ENCODE peak calls at places on chromosome 7, in six cellular contexts. Q is SK-N-SH, V is IMR-90, D is AG04450, E is HL-60, R is RWPE1. G is an unnamed sample.

GRCh38 chr7:13852281-13852968 is 137.0 kb downstream of the ETV1 start:
- DNase-seq in Q (no peak), V (no peak), D (no peak), E (no peak), R (no peak), G (no peak)

GRCh38 chr7:141115949-141116348 is 42.1 kb downstream of the TMEM178B start:
- DNase-seq in Q (no peak), V (no peak), D (no peak), E (no peak), R (no peak), G (no peak)

GRCh38 chr7:150927954-150928340 is 50.2 kb downstream of the KCNH2 start:
- DNase-seq in Q (no peak), V (peak), D (no peak), E (no peak), R (peak), G (peak)

GRCh38 chr7:134562136-134562535 is 13.2 kb downstream of the AKR1B15 start:
- DNase-seq in Q (no peak), V (peak), D (no peak), E (no peak), R (no peak), G (peak)

GRCh38 chr7:78734626-78735025 is 718.8 kb downstream of the MAGI2 start:
- DNase-seq in Q (no peak), V (no peak), D (no peak), E (no peak), R (no peak), G (peak)

GRCh38 chr7:138226851-138227250 is 150.6 kb downstream of the AKR1D1 start:
- DNase-seq in Q (no peak), V (no peak), D (no peak), E (no peak), R (no peak), G (no peak)

GRCh38 chr7:68573271-68574000 is 1024.8 kb upstream of the AUTS2 start:
- DNase-seq in Q (no peak), V (no peak), D (no peak), E (no peak), R (no peak), G (no peak)

GRCh38 chr7:148303295-148304013 is 287.1 kb upstream of the C7orf33 start:
- DNase-seq in Q (peak), V (no peak), D (no peak), E (no peak), R (peak), G (peak)

GRCh38 chr7:1407883-1408282 is 51.4 kb downstream of the MICALL2 start:
- DNase-seq in Q (peak), V (no peak), D (no peak), E (no peak), R (no peak), G (no peak)

GRCh38 chr7:1410992-1411391 is 48.3 kb downstream of the MICALL2 start:
- DNase-seq in Q (peak), V (no peak), D (no peak), E (no peak), R (no peak), G (no peak)

GRCh38 chr7:1408466-1408865 is 50.8 kb downstream of the MICALL2 start:
- DNase-seq in Q (no peak), V (no peak), D (no peak), E (no peak), R (no peak), G (no peak)

GRCh38 chr7:1411414-1411813 is 47.9 kb downstream of the MICALL2 start:
- DNase-seq in Q (peak), V (no peak), D (no peak), E (no peak), R (no peak), G (no peak)

GRCh38 chr7:1409555-1409954 is 49.7 kb downstream of the MICALL2 start:
- DNase-seq in Q (peak), V (no peak), D (no peak), E (no peak), R (no peak), G (no peak)
- TF ChIP-seq CTCF in Q (no peak), V (no peak), D (no peak), E (no peak), R (no peak), G (no peak)

DNA sequence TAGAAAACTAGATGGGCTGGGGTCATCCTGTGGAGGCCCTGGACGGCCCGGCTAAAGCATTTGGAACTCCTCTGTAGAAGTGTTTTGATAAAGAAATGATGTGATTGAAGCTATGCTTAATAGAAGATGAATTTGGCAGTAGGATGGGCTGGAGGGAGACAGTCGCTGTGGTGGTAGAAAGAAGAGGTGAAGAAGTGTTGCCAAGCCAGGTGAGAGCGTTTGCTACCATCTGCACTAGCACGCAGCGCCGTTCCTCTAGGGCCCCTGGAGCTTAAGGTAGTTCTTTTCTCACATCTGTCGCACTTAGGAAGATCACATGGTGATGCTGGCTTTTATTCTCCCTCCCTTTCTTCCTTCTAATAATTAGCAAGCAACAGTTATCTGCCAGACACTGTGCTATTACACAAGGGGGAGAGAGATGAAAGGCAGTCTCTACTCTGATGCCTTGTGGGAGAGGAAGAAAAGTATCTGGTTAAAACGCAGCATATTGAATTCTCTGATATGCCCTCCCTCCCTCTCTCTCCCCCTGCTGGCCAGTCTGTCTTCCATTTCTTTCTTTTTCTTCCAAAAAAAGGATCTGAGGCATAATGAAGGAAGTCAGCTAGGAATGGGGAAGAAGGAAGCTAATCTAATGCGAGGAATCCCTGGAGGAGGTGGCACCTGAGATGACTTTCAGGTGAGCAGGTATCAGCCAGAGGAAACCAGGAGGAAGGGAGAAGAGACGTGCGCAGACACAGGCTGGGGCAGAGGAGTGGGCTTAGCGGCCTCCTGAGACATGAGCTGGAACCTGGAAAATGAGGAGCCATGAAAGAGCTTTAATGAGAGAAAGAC is 162.3 kb upstream of the KLF14 start:
- DNase-seq in Q (no peak), V (peak), D (no peak), E (peak), R (no peak), G (no peak)
- H3K27ac ChIP-seq in Q (peak), V (peak), D (peak), E (no peak), R (peak), G (peak)

GRCh38 chr7:47807756-47808155 is 140.5 kb downstream of the PKD1L1 start:
- DNase-seq in Q (no peak), V (no peak), D (no peak), E (no peak), R (no peak), G (no peak)
- TF ChIP-seq CTCF in Q (no peak), V (no peak), D (no peak), E (no peak), R (no peak), G (no peak)

GRCh38 chr7:73992104-73992562 is 35.8 kb upstream of the ELN start:
- DNase-seq in Q (no peak), V (peak), D (peak), E (no peak), R (peak), G (peak)
- H3K27ac ChIP-seq in Q (no peak), V (peak), D (peak), E (no peak), R (peak), G (peak)

DNA sequence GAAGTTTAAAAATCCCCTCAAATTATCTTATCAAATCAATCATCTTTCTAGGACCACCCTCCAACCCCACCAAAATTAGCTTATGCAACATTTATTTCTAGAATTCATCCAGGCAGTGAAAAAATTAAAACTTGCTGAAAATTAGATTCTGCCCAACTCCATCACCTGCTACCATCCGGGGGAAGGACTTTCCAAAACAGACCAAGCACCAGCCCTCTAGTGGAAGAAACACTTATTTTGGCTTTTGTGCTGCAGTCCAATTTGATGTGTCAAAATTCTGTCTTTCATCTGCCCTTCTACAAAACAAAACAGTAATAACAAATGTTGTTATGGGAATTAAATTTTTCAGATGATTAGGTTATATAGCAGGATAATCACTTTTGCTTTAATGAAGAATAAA is 35.1 kb downstream of the GCC1 start:
- DNase-seq in Q (no peak), V (no peak), D (no peak), E (no peak), R (no peak), G (peak)
- TF ChIP-seq CTCF in Q (peak), V (no peak), D (peak), E (no peak), R (no peak), G (peak)

GRCh38 chr7:139758388-139758787 is 19.4 kb downstream of the HIPK2 start:
- DNase-seq in Q (no peak), V (no peak), D (no peak), E (no peak), R (no peak), G (no peak)

GRCh38 chr7:139763330-139763729 is 14.5 kb downstream of the HIPK2 start:
- DNase-seq in Q (no peak), V (no peak), D (no peak), E (no peak), R (no peak), G (no peak)

GRCh38 chr7:139767561-139767982 is 10.2 kb downstream of the HIPK2 start:
- DNase-seq in Q (no peak), V (no peak), D (no peak), E (peak), R (no peak), G (no peak)

GRCh38 chr7:139765143-139765542 is 12.7 kb downstream of the HIPK2 start:
- DNase-seq in Q (no peak), V (no peak), D (no peak), E (no peak), R (no peak), G (no peak)

DNA sequence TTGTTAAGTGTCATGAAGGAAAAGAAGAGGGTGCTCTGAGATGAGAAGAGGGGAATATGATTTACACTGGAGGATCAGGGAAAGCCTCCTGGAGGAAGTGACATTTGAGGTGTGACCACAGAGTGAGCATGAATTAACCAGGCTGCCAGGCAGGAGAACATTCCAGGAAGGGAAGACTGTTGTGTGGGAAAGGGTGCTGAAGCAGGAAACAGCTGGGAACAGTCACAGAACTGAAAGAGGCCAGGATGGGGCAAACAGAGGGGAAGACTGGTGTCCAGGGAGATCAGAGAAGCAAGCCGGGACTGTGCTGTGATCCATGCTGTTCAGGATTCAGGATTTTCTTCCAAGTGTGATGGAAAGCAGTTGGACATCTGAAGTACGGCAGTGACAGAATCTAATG is 14.9 kb downstream of the HIPK2 start:
- DNase-seq in Q (no peak), V (peak), D (no peak), E (no peak), R (no peak), G (no peak)
- H3K27ac ChIP-seq in Q (no peak), V (no peak), D (no peak), E (no peak), R (peak), G (peak)

GRCh38 chr7:85185355-85186082 is 1.3 kb downstream of the SEMA3D start:
- DNase-seq in Q (peak), V (peak), D (no peak), E (no peak), R (peak), G (peak)

GRCh38 chr7:85186083-85186520 is 754 bp downstream of the SEMA3D start:
- DNase-seq in Q (peak), V (peak), D (no peak), E (no peak), R (peak), G (no peak)

GRCh38 chr7:85186521-85187241 is at the start of gene SEMA3D:
- DNase-seq in Q (peak), V (peak), D (peak), E (peak), R (peak), G (peak)

GRCh38 chr7:85191383-85191782 is 4.5 kb upstream of the SEMA3D start:
- DNase-seq in Q (peak), V (peak), D (no peak), E (no peak), R (peak), G (no peak)
- TF ChIP-seq CTCF in Q (peak), V (peak), D (peak), E (no peak), R (peak), G (peak)

DNA sequence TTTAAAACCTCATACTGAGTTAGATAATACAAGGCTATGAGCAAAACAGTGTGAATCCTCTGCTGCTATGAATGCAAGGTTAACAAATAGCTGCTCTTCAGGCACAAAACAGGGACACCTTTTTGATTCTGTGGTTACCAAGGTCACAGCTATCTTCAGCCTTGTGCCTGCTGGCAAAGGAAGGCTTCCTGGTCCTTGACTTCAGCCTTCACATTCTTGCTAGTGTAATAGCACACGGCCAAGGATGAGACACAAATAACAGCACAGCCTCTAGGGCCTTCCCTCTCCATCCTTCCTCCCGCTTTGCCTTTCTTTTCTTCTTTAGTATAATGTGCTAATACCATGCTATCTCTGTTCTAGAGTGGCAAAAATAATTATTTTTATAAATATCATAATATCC is 130.6 kb upstream of the CAV2 start:
- DNase-seq in Q (no peak), V (no peak), D (no peak), E (no peak), R (no peak), G (no peak)
- H3K27ac ChIP-seq in Q (no peak), V (no peak), D (no peak), E (no peak), R (no peak), G (no peak)

GRCh38 chr7:157470699-157471098 is 133.9 kb downstream of the DNAJB6 start:
- DNase-seq in Q (no peak), V (no peak), D (no peak), E (no peak), R (no peak), G (peak)

GRCh38 chr7:157469181-157470016 is 132.6 kb downstream of the DNAJB6 start:
- DNase-seq in Q (no peak), V (no peak), D (no peak), E (no peak), R (no peak), G (peak)

GRCh38 chr7:157468221-157469111 is 131.7 kb downstream of the DNAJB6 start:
- DNase-seq in Q (no peak), V (no peak), D (no peak), E (no peak), R (no peak), G (peak)

GRCh38 chr7:157471259-157472125 is 134.7 kb downstream of the DNAJB6 start:
- DNase-seq in Q (no peak), V (no peak), D (no peak), E (no peak), R (no peak), G (peak)

GRCh38 chr7:157470017-157470322 is 133.2 kb downstream of the DNAJB6 start:
- DNase-seq in Q (no peak), V (no peak), D (no peak), E (no peak), R (no peak), G (no peak)
- TF ChIP-seq CTCF in Q (no peak), V (no peak), D (no peak), E (no peak), R (no peak), G (no peak)

DNA sequence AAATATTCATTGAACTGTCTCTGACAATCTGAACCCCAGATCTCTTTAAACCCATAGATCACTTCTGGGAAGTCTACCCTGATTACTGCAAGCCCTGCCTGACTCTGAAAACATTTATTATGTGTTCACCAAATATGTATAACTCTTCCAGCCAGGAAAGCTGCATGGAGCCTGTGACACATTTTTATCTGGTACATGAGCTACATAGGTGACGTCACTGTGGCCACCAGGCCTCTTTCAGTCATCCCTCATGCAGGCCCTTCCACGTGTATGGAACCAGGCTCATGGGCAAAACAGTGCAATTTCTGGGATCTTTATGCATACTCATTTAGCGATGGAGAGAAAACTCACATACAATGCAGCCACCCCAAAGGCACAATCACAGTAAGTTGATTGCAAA is 133.9 kb upstream of the NUPR2 start:
- DNase-seq in Q (no peak), V (no peak), D (no peak), E (no peak), R (no peak), G (no peak)
- H3K27ac ChIP-seq in Q (no peak), V (no peak), D (no peak), E (no peak), R (no peak), G (no peak)